ENCODE peak calls at places on chromosomes 13 and 19, in ten cellular contexts. One of them, this sample, is unnamed.

GRCh38 chr13:98839826-98840769 is 87.6 kb upstream of the SLC15A1 start:
- DNase-seq in GM23338: peak
- DNase-seq in T-cell: no peak
- DNase-seq in IMR-90: peak
- DNase-seq in left cardiac atrium: peak
- DNase-seq in activated gamma-delta T cell treated with Interleukin-2 at 50 U/mL for 16 hours: peak
- DNase-seq in EL: peak
- DNase-seq in stomach: peak
- DNase-seq in naive B cell: no peak
- DNase-seq in nucleus accumbens: no peak
- DNase-seq in this sample: peak

GRCh38 chr13:93226623-93227279 is at the start of gene GPC6:
- DNase-seq in GM23338: peak
- DNase-seq in T-cell: no peak
- DNase-seq in IMR-90: peak
- DNase-seq in left cardiac atrium: peak
- DNase-seq in activated gamma-delta T cell treated with Interleukin-2 at 50 U/mL for 16 hours: no peak
- DNase-seq in EL: peak
- DNase-seq in stomach: no peak
- DNase-seq in naive B cell: no peak
- DNase-seq in nucleus accumbens: peak
- DNase-seq in this sample: peak

GRCh38 chr19:12364391-12365093 is 941 bp downstream of the ZNF442 start:
- DNase-seq in GM23338: peak
- DNase-seq in T-cell: no peak
- DNase-seq in IMR-90: peak
- DNase-seq in left cardiac atrium: peak
- DNase-seq in activated gamma-delta T cell treated with Interleukin-2 at 50 U/mL for 16 hours: peak
- DNase-seq in EL: peak
- DNase-seq in stomach: no peak
- DNase-seq in naive B cell: no peak
- DNase-seq in nucleus accumbens: no peak
- DNase-seq in this sample: no peak

GRCh38 chr13:29594310-29594709 is 1.2 kb downstream of the SLC7A1 start:
- DNase-seq in GM23338: peak
- DNase-seq in T-cell: no peak
- DNase-seq in IMR-90: peak
- DNase-seq in left cardiac atrium: peak
- DNase-seq in activated gamma-delta T cell treated with Interleukin-2 at 50 U/mL for 16 hours: no peak
- DNase-seq in EL: peak
- DNase-seq in stomach: peak
- DNase-seq in naive B cell: no peak
- DNase-seq in nucleus accumbens: no peak
- DNase-seq in this sample: peak

GRCh38 chr19:46963093-46963734 is 56.4 kb upstream of the NPAS1 start:
- DNase-seq in GM23338: no peak
- DNase-seq in T-cell: no peak
- DNase-seq in IMR-90: peak
- DNase-seq in left cardiac atrium: no peak
- DNase-seq in activated gamma-delta T cell treated with Interleukin-2 at 50 U/mL for 16 hours: no peak
- DNase-seq in EL: peak
- DNase-seq in stomach: no peak
- DNase-seq in naive B cell: no peak
- DNase-seq in nucleus accumbens: no peak
- DNase-seq in this sample: no peak

GRCh38 chr19:3047307-3048189 is 14.7 kb downstream of the TLE5 start:
- DNase-seq in GM23338: peak
- DNase-seq in T-cell: peak
- DNase-seq in IMR-90: peak
- DNase-seq in left cardiac atrium: peak
- DNase-seq in activated gamma-delta T cell treated with Interleukin-2 at 50 U/mL for 16 hours: peak
- DNase-seq in EL: peak
- DNase-seq in stomach: peak
- DNase-seq in naive B cell: peak
- DNase-seq in nucleus accumbens: no peak
- DNase-seq in this sample: peak

GRCh38 chr19:35935911-35936737 is at the start of gene LRFN3:
- DNase-seq in GM23338: peak
- DNase-seq in T-cell: no peak
- DNase-seq in IMR-90: peak
- DNase-seq in left cardiac atrium: peak
- DNase-seq in activated gamma-delta T cell treated with Interleukin-2 at 50 U/mL for 16 hours: peak
- DNase-seq in EL: peak
- DNase-seq in stomach: peak
- DNase-seq in naive B cell: no peak
- DNase-seq in nucleus accumbens: peak
- DNase-seq in this sample: peak

GRCh38 chr13:51097353-51098043 is 13.6 kb downstream of the C13orf42 start:
- DNase-seq in GM23338: peak
- DNase-seq in T-cell: no peak
- DNase-seq in IMR-90: no peak
- DNase-seq in left cardiac atrium: no peak
- DNase-seq in activated gamma-delta T cell treated with Interleukin-2 at 50 U/mL for 16 hours: no peak
- DNase-seq in EL: no peak
- DNase-seq in stomach: no peak
- DNase-seq in naive B cell: no peak
- DNase-seq in nucleus accumbens: no peak
- DNase-seq in this sample: no peak

GRCh38 chr19:11814707-11815050 is 606 bp downstream of the ZNF440 start:
- DNase-seq in GM23338: peak
- DNase-seq in T-cell: no peak
- DNase-seq in IMR-90: peak
- DNase-seq in left cardiac atrium: no peak
- DNase-seq in activated gamma-delta T cell treated with Interleukin-2 at 50 U/mL for 16 hours: no peak
- DNase-seq in EL: peak
- DNase-seq in stomach: no peak
- DNase-seq in naive B cell: no peak
- DNase-seq in nucleus accumbens: no peak
- DNase-seq in this sample: no peak

This sample was measured in A549.